ENCODE peak calls at places on chromosomes 5 and 9, in ten cellular contexts. V, C, O, R, G, B, Z, H, T and N are unnamed samples.

GRCh38 chr9:99490736-99491135 is 268.7 kb downstream of the SEC61B start:
- DNase-seq in G (no peak), O (no peak), R (no peak), C (no peak), Z (no peak), T (no peak), V (no peak), B (peak), H (no peak), N (no peak)

GRCh38 chr9:127130661-127131538 is 8.5 kb upstream of the ANGPTL2 start:
- DNase-seq in H (peak), T (no peak), R (no peak), V (peak), G (peak), O (no peak), Z (no peak), C (no peak), B (peak), N (no peak)

GRCh38 chr9:89397471-89397870 is 79.2 kb downstream of the SECISBP2 start:
- DNase-seq in O (no peak), R (no peak), T (no peak), H (no peak), Z (no peak), G (no peak), C (no peak), V (no peak), B (no peak), N (no peak)

GRCh38 chr9:81574399-81574798 is 114.9 kb downstream of the TLE1 start:
- DNase-seq in Z (no peak), C (no peak), O (no peak), H (no peak), T (no peak), G (no peak), V (no peak), B (peak), R (no peak), N (no peak)

GRCh38 chr5:95162231-95162992 is 122.5 kb downstream of the MCTP1 start:
- DNase-seq in T (no peak), G (no peak), C (no peak), Z (no peak), R (no peak), H (no peak), B (no peak), O (no peak), V (no peak), N (peak)

GRCh38 chr9:110143969-110144545 is 63.9 kb downstream of the C9orf152 start:
- DNase-seq in B (no peak), Z (no peak), G (no peak), T (no peak), O (no peak), V (no peak), H (no peak), R (no peak), C (no peak), N (no peak)

GRCh38 chr5:59673438-59674058 is 220.0 kb downstream of the PDE4D start:
- DNase-seq in C (no peak), V (peak), R (peak), O (peak), G (no peak), Z (no peak), H (no peak), B (peak), T (no peak), N (peak)

GRCh38 chr9:12204512-12204911 is 488.7 kb upstream of the TYRP1 start:
- DNase-seq in B (no peak), T (no peak), R (no peak), H (no peak), C (no peak), O (no peak), Z (no peak), V (no peak), G (no peak), N (no peak)

GRCh38 chr9:32875242-32875641 is 91.9 kb downstream of the TMEM215 start:
- DNase-seq in C (no peak), Z (no peak), B (no peak), R (no peak), V (no peak), T (no peak), G (no peak), O (no peak), H (no peak), N (no peak)

GRCh38 chr5:106094836-106095235 is 1575.9 kb downstream of the EFNA5 start:
- DNase-seq in T (no peak), C (no peak), H (no peak), R (no peak), V (no peak), O (no peak), Z (no peak), B (no peak), G (no peak), N (no peak)

GRCh38 chr9:4573634-4574391 is 83.5 kb downstream of the SLC1A1 start:
- DNase-seq in C (no peak), G (peak), H (no peak), V (no peak), R (no peak), Z (no peak), O (no peak), T (no peak), B (no peak), N (no peak)

GRCh38 chr9:136978073-136978864 is 965 bp downstream of the PTGDS start:
- DNase-seq in O (peak), Z (peak), H (peak), C (peak), T (peak), G (peak), R (peak), B (peak), V (peak), N (peak)

GRCh38 chr9:22446950-22447606 is 454 bp downstream of the DMRTA1 start:
- DNase-seq in T (peak), Z (peak), B (no peak), H (peak), G (no peak), R (peak), O (peak), V (peak), C (no peak), N (peak)

GRCh38 chr9:115730845-115731244 is 422.7 kb upstream of the PAPPA start:
- DNase-seq in V (no peak), Z (no peak), B (peak), T (no peak), G (no peak), C (no peak), R (no peak), O (no peak), H (no peak), N (no peak)

GRCh38 chr5:96924016-96924443 is 11.8 kb upstream of the LNPEP start:
- DNase-seq in Z (no peak), B (no peak), O (no peak), T (no peak), V (no peak), G (no peak), C (peak), H (no peak), R (peak), N (peak)

GRCh38 chr9:123334639-123335038 is 21.4 kb upstream of the CRB2 start:
- DNase-seq in V (no peak), O (no peak), Z (no peak), R (no peak), T (no peak), G (no peak), H (no peak), B (no peak), C (no peak), N (no peak)

GRCh38 chr9:127555830-127556820 is 56.0 kb upstream of the STXBP1 start:
- DNase-seq in V (peak), T (no peak), G (no peak), O (peak), B (peak), C (peak), Z (peak), H (peak), R (peak), N (peak)

GRCh38 chr9:108134501-108135128 is 645.0 kb upstream of the KLF4 start:
- DNase-seq in T (no peak), O (no peak), C (no peak), R (no peak), V (no peak), Z (no peak), H (no peak), B (no peak), G (no peak), N (peak)

GRCh38 chr5:107636555-107636954 is 34.2 kb downstream of the EFNA5 start:
- DNase-seq in G (no peak), R (no peak), B (peak), H (no peak), T (no peak), Z (no peak), O (no peak), C (no peak), V (no peak), N (no peak)

GRCh38 chr9:114341152-114341830 is 11.6 kb downstream of the ORM2 start:
- DNase-seq in C (no peak), O (no peak), G (no peak), T (no peak), V (no peak), H (no peak), R (no peak), B (no peak), Z (peak), N (no peak)

GRCh38 chr5:101306391-101307137 is 403.5 kb upstream of the ST8SIA4 start:
- DNase-seq in Z (no peak), H (no peak), O (no peak), T (no peak), B (no peak), G (no peak), R (no peak), C (no peak), V (no peak), N (no peak)

GRCh38 chr9:131478421-131478868 is 24.3 kb upstream of the POMT1 start:
- DNase-seq in B (peak), Z (peak), T (peak), O (peak), R (peak), C (peak), H (peak), V (peak), G (peak), N (peak)

GRCh38 chr5:154934881-154935280 is 3.1 kb downstream of the GEMIN5 start:
- DNase-seq in R (no peak), C (no peak), B (no peak), G (no peak), Z (no peak), T (no peak), O (no peak), V (no peak), H (no peak), N (no peak)

GRCh38 chr5:82537646-82538306 is 259.6 kb upstream of the RPS23 start:
- DNase-seq in O (no peak), C (no peak), V (peak), Z (no peak), B (no peak), H (no peak), R (no peak), G (no peak), T (no peak), N (no peak)

GRCh38 chr5:55438931-55439477 is 95.8 kb downstream of the PLPP1 start:
- DNase-seq in H (no peak), B (peak), V (peak), Z (peak), G (peak), C (no peak), O (no peak), R (no peak), T (no peak), N (no peak)

GRCh38 chr5:173984218-173984617 is 4.8 kb upstream of the C5orf47 start:
- DNase-seq in Z (no peak), H (no peak), C (no peak), R (no peak), B (peak), V (peak), T (peak), O (no peak), G (no peak), N (peak)

GRCh38 chr5:140347382-140347781 is 979 bp upstream of the HBEGF start:
- DNase-seq in H (no peak), G (no peak), V (no peak), C (no peak), R (no peak), Z (no peak), O (no peak), T (no peak), B (no peak), N (no peak)
- H3K4me3 ChIP-seq in H (peak), G (peak), V (no peak), C (no peak), R (no peak), Z (peak), O (no peak), T (no peak), B (no peak), N (no peak)

GRCh38 chr9:129142536-129142935 is 31.3 kb downstream of the PTPA start:
- DNase-seq in T (no peak), H (no peak), V (no peak), O (no peak), C (no peak), G (no peak), B (no peak), R (no peak), Z (no peak), N (no peak)
- H3K4me3 ChIP-seq in T (no peak), H (peak), V (peak), O (no peak), C (no peak), G (peak), B (peak), R (no peak), Z (no peak), N (no peak)

GRCh38 chr5:39019231-39019630 is 55.0 kb downstream of the RICTOR start:
- DNase-seq in T (no peak), G (no peak), V (no peak), R (no peak), H (no peak), B (no peak), O (no peak), C (no peak), Z (no peak), N (no peak)
- H3K4me3 ChIP-seq in T (no peak), G (no peak), V (no peak), R (no peak), H (no peak), B (no peak), O (no peak), C (no peak), Z (no peak), N (no peak)

DNA sequence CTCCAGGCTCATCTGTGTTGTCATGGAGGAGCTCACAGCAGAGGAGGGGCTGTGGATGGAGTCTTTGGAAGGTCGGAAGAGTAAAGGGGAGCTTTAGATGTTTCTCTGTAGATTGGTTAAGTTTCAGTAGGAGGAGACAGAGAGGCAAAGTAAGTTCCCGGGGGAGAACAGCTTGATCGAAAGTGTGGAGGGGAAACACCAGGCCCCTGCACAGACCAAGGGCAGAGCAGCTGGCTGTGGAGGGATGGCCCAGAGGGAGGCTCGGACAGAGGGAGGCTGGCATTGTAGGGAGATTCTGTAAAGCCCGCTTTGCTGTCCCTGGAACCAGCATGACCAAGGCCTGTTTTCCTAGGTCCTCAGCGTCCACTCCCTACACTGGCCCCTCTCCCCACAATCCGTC is 5.3 kb upstream of the OR2V2 start:
- DNase-seq in O (no peak), Z (no peak), V (no peak), B (no peak), C (no peak), R (no peak), T (no peak), G (no peak), H (no peak), N (no peak)
- H3K4me3 ChIP-seq in O (no peak), Z (no peak), V (no peak), B (no peak), C (no peak), R (no peak), T (no peak), G (no peak), H (no peak), N (no peak)

DNA sequence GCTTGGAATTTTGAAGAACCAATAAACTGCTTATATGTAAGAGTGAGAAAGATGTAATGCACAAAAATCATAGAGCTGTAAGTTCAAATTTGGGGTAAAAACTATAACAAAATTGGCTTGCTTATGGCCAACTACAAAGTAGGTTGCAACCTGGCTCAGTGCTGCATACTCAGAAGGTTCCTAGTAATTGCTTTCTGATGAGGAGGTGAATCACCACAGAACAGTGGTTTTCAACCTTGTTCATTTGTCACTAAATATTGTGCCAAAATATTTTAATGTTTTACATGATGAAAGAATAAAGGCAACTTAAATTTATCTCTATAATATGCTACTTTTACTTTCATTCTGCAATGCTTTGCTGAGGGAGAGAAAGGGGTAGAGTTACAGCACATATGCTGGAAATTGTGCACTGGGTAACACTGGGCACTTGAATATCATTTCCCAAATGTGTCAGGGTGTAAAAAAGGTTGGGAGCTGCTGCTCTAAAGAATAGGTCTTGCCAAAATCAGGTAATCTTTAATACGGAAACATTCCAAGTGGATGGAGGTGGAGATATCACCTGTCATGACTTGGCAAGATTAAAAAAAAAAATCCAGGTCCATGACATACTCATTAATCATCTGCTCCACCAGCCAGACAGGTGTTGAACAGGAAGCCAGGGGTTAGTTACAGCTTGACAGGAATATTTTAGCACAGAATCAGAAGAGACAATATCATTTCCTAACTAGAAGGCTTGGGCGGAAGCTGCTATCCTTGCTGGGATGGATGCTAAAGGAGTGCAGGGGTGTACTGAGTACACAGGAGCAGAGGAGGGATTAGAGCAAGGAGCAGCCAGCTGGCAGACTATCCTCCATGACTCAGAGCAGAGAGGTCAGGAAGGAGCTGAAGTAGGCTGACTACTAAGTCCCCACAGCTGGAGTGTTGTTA is 34.6 kb upstream of the CCL21 start:
- DNase-seq in R (no peak), Z (peak), C (no peak), V (peak), T (no peak), B (peak), O (no peak), H (peak), G (no peak), N (no peak)
- H3K4me3 ChIP-seq in R (no peak), Z (no peak), C (no peak), V (no peak), T (no peak), B (no peak), O (no peak), H (no peak), G (no peak), N (no peak)

DNA sequence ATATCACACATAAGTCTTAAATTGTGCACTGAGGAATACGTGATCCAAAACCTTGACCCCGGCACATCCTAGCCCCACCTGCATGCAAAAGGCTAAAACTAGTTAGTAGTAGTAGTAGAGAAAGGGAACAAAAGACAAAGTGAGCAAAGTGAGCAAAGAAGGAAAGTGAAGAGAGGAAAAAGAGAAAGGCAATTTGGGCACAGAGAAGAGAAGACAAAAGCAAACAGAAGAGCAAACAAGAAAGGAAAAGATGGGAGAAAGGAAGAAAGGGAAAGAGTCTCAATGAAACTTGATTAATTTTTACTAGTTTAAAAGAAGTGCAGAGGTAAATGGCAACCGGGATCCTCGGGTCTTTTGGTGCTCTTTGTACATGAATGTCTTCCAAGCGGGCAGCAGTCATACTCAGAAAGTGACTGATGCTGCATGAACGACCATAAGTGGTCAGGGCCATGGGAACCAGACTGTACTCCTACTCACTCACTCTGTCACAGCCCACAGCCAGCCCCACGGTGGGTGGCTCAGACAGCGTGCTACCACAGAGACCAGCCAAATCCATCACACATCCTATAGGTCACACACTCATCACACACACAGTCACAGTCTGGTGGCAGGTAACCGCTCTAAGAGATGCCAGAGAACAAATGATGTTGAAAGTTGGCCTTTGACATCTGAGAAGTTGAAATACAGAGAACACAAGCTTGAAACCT is 203.9 kb downstream of the FBN2 start:
- DNase-seq in T (no peak), C (no peak), V (no peak), O (no peak), H (no peak), Z (no peak), G (no peak), R (no peak), B (no peak), N (no peak)
- H3K4me3 ChIP-seq in T (no peak), C (no peak), V (no peak), O (no peak), H (no peak), Z (no peak), G (no peak), R (no peak), B (no peak), N (no peak)

DNA sequence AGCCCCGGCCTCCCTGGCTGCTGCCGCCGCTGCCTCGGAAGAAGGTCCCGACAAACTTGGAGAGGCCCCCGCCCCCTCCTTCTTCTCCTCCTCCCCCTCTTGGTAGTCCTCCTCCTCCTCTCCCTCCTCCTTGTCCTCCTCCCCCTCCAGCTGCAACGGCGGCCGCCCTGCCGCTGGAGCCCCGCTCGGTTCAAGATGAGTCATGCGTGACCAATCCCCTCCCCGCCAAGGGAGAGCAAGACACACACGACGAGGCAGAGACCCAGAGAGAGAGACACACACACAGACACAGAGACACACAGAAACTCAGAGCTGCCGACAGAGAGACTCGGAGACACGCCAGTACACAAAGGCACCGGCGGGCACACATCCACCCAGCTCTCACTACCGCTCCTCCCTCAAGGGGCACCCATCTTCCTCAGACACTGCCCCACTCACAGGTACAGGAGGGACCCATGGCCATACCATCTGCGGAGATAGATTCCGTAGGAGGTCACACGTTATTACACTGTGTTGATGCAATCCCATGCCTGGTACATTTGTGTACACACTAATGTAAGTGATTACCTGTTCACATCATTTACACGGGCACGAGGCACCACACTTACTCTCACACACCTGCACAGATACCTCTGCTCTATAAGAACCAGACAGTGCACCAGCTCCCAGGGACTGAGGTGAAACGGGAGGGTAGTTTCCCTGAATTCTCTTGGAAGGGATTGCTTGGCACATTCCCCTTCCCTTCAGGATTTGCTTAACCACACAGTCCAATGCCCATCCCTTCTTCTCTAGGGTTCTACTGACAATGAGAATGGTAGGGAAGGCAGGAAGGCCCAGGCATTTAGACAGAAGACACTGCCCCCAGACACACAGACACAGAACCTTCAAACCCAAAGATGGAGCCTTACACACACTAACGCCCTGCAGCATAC is at the start of gene LHX6:
- DNase-seq in C (no peak), O (no peak), G (no peak), R (no peak), B (peak), V (no peak), H (no peak), T (no peak), Z (peak), N (peak)
- H3K4me3 ChIP-seq in C (peak), O (peak), G (peak), R (no peak), B (peak), V (no peak), H (peak), T (peak), Z (peak), N (peak)